ENCODE peak calls at places on chromosomes 6 and 20, in ten cellular contexts. F is choroid plexus epithelial cell, Y is fibroblast of lung, P is HL-60, O is HepG2, R is left ventricle myocardium inferior, A is heart left ventricle, B is neural crest cell, M is psoas muscle, L is WTC11. Q is an unnamed sample.

GRCh38 chr6:39785281-39785680 is 6.9 kb upstream of the DAAM2 start:
- DNase-seq in F (no peak), Y (no peak), P (no peak), O (no peak), R (no peak), A (no peak), B (no peak), M (no peak), L (no peak), Q (no peak)

GRCh38 chr6:155958550-155958949 is 502.9 kb upstream of the NOX3 start:
- DNase-seq in F (no peak), Y (no peak), P (no peak), O (no peak), R (no peak), A (no peak), B (no peak), M (no peak), L (no peak), Q (no peak)

GRCh38 chr6:44422534-44422933 is 35.0 kb downstream of the CDC5L start:
- DNase-seq in F (no peak), Y (no peak), P (no peak), O (no peak), R (no peak), A (no peak), B (no peak), M (no peak), L (no peak), Q (no peak)

GRCh38 chr6:91483415-91483814 is 896.5 kb upstream of the MAP3K7 start:
- DNase-seq in F (no peak), Y (no peak), P (no peak), O (no peak), R (no peak), A (no peak), B (no peak), M (no peak), L (no peak), Q (no peak)

GRCh38 chr6:51927450-51927849 is 160.0 kb downstream of the PKHD1 start:
- DNase-seq in F (no peak), Y (no peak), P (no peak), O (no peak), R (no peak), A (no peak), B (no peak), M (no peak), L (no peak), Q (no peak)

GRCh38 chr6:137995371-137995770 is 111.8 kb downstream of the PERP start:
- DNase-seq in F (no peak), Y (no peak), P (no peak), O (no peak), R (no peak), A (no peak), B (no peak), M (no peak), L (no peak), Q (no peak)

GRCh38 chr6:16623733-16624132 is 137.5 kb downstream of the ATXN1 start:
- DNase-seq in F (no peak), Y (peak; percentile 25), P (no peak), O (no peak), R (no peak), A (no peak), B (no peak), M (no peak), L (no peak), Q (no peak)

GRCh38 chr6:111987295-111987694 is 66.6 kb upstream of the CCN6 start:
- DNase-seq in F (peak; percentile 40), Y (peak; percentile 33), P (no peak), O (no peak), R (no peak), A (no peak), B (no peak), M (no peak), L (no peak), Q (no peak)

GRCh38 chr6:10478187-10479040 is 42.7 kb upstream of the GCNT2 start:
- DNase-seq in F (peak; percentile 60), Y (peak; percentile 28), P (no peak), O (peak; percentile 58), R (no peak), A (no peak), B (peak; percentile 6), M (no peak), L (no peak), Q (no peak)

GRCh38 chr20:47765715-47766594 is 19.3 kb downstream of the SULF2 start:
- DNase-seq in F (no peak), Y (peak; percentile 72), P (no peak), O (no peak), R (no peak), A (no peak), B (no peak), M (no peak), L (no peak), Q (no peak)

GRCh38 chr20:57693002-57693582 is 16.7 kb downstream of the PMEPA1 start:
- DNase-seq in F (peak; percentile 10), Y (peak; percentile 85), P (no peak), O (no peak), R (no peak), A (no peak), B (no peak), M (no peak), L (peak; percentile 48), Q (no peak)

GRCh38 chr6:36118550-36119107 is 11.7 kb upstream of the MAPK13 start:
- DNase-seq in F (no peak), Y (peak; percentile 10), P (no peak), O (peak; percentile 31), R (no peak), A (no peak), B (no peak), M (peak; percentile 74), L (no peak), Q (peak; percentile 42)

GRCh38 chr6:147204060-147204785 is at the start of gene STXBP5:
- DNase-seq in F (peak; percentile 51), Y (peak; percentile 60), P (no peak), O (peak; percentile 22), R (peak; percentile 58), A (peak; percentile 63), B (peak; percentile 26), M (peak; percentile 67), L (peak; percentile 45), Q (peak; percentile 61)

GRCh38 chr6:135159531-135159930 is 21.6 kb upstream of the MYB start:
- DNase-seq in F (no peak), Y (no peak), P (no peak), O (no peak), R (no peak), A (no peak), B (no peak), M (no peak), L (no peak), Q (no peak)

GRCh38 chr20:17431621-17432364 is 99.4 kb downstream of the BFSP1 start:
- DNase-seq in F (peak; percentile 67), Y (peak; percentile 20), P (no peak), O (peak; percentile 57), R (peak; percentile 47), A (peak; percentile 37), B (peak; percentile 65), M (peak; percentile 69), L (peak; percentile 72), Q (peak; percentile 73)

GRCh38 chr6:3484240-3484639 is 27.4 kb upstream of the SLC22A23 start:
- DNase-seq in F (peak; percentile 88), Y (peak; percentile 86), P (no peak), O (no peak), R (no peak), A (no peak), B (no peak), M (no peak), L (no peak), Q (no peak)

DNA sequence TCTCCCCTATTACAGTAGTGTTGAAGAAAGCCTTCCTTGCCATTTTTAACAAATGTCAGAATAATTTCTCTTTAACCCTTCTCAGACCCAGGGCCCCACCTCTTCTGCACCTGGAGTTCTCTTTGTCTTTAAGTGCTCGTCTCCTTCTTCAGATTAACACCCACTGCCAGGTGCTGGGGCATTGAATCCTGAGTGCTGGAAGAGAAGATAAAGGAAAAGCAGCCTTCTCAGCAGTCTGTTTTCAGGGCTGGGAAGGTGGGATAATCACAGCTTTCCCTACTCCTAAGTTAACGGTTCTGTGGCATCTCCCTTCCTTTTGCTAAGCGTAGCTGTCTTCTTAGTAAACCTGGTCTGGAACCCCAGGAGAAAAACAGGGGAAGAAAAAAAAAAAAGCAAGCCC is 114.5 kb upstream of the TAB2 start:
- DNase-seq in F (no peak), Y (no peak), P (no peak), O (no peak), R (no peak), A (no peak), B (no peak), M (no peak), L (no peak), Q (no peak)
- TF ChIP-seq CTCF in F (no peak), Y (no peak), P (no peak), O (no peak), R (no peak), A (no peak), B (no peak), M (no peak), L (no peak), Q (no peak)

GRCh38 chr20:12570371-12570770 is 438.4 kb upstream of the SPTLC3 start:
- DNase-seq in F (peak; percentile 11), Y (no peak), P (no peak), O (peak; percentile 76), R (no peak), A (no peak), B (peak; percentile 26), M (no peak), L (peak; percentile 71), Q (peak; percentile 64)
- TF ChIP-seq CTCF in F (peak; percentile 48), Y (no peak), P (no peak), O (peak; percentile 77), R (no peak), A (peak; percentile 25), B (peak; percentile 65), M (no peak), L (peak; percentile 60), Q (peak; percentile 53)

DNA sequence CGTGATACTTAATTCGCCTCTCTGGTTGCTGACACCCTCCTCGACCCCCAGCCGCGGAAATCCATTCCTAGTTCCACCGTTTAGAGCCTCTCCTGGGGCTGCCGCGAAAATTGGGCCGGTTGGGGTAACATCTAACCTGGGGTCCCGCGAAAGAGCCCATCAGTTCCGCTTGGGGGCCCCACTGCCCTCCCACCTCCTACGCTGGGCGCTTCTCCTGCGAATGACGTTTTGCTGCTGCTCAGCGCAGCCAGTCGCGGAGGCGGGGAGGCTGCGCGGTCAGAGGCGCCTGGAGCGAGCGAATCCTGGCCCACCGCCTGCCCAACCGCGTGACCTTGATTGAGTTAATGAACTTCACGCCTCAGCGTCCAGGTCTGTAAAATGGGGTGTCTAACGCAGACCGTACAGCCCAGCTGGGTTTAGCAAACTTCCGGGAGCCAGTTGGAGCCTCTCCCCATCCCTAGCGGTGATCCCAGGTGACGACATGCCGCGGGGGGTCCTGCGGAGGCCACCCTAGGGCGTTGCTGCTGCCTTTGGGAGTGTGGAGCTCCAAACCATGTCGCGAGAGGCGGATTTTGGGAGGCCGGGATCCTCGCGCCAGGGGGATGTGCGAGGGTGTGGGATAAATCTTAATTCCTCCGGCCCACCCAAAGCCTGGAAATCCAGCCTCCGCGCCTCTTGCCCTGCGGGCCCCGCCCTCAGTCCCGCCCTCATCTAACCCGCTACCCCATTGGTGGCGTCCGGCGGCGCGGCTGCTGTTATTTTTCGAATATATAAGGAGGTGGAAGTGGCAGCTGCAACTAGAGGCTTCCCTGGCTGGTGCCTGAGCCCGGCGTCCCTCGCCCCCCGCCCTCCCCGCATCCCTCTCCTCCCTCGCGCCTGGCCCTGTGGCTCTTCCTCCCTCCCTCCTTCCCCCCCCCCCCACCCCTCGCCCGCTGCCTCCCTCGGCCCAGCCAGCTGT is at the start of gene CDC25B:
- DNase-seq in F (peak; percentile 90), Y (peak; percentile 87), P (peak; percentile 75), O (peak; percentile 91), R (peak; percentile 95), A (peak; percentile 94), B (peak; percentile 82), M (peak; percentile 96), L (peak; percentile 92), Q (peak; percentile 94)
- TF ChIP-seq CTCF in F (peak; percentile 53), Y (peak; percentile 41), P (no peak), O (peak; percentile 57), R (peak; percentile 63), A (peak; percentile 28), B (peak; percentile 63), M (peak; percentile 51), L (no peak), Q (peak; percentile 69)

GRCh38 chr6:166156942-166157341 is 10.7 kb downstream of the TBXT start:
- DNase-seq in F (peak; percentile 31), Y (no peak), P (no peak), O (peak; percentile 6), R (no peak), A (no peak), B (no peak), M (no peak), L (no peak), Q (no peak)
- TF ChIP-seq CTCF in F (peak; percentile 41), Y (no peak), P (no peak), O (peak; percentile 53), R (peak; percentile 45), A (peak; percentile 47), B (peak; percentile 56), M (no peak), L (peak; percentile 18), Q (no peak)

Q was measured in glutamatergic neuron.